ENCODE peak calls at places on chromosomes 11 and 22, in ten cellular contexts. G is posterior cingulate gyrus; U is T follicular helper cell; N is EL; I is NCI-H510A treated with DMSO at 0.1 percent for 48 hours; M is GM03348; E is CD4-positive, alpha-beta memory T cell; K is HTR-8/SVneo; Q is left ventricle myocardium superior; O is adipocyte. C is an unnamed sample.

GRCh38 chr11:103035656-103036434 is 56.1 kb downstream of the DCUN1D5 start:
- DNase-seq in G (no peak), U (peak), N (peak), I (peak), M (peak), E (peak), K (peak), Q (no peak), O (peak), C (peak)

GRCh38 chr22:35357883-35358621 is 22.8 kb upstream of the HMOX1 start:
- DNase-seq in G (no peak), U (no peak), N (peak), I (no peak), M (peak), E (no peak), K (no peak), Q (no peak), O (no peak), C (no peak)

GRCh38 chr11:120634706-120635105 is 123.2 kb downstream of the GRIK4 start:
- DNase-seq in G (no peak), U (no peak), N (no peak), I (no peak), M (no peak), E (no peak), K (no peak), Q (no peak), O (no peak), C (no peak)

GRCh38 chr11:112344040-112344413 is 83.4 kb upstream of the PLET1 start:
- DNase-seq in G (no peak), U (no peak), N (no peak), I (no peak), M (no peak), E (no peak), K (no peak), Q (no peak), O (no peak), C (no peak)

GRCh38 chr11:80096736-80097135 is 655.9 kb upstream of the TENM4 start:
- DNase-seq in G (no peak), U (no peak), N (peak), I (no peak), M (peak), E (no peak), K (peak), Q (no peak), O (peak), C (no peak)

GRCh38 chr11:116466231-116466630 is 306.6 kb downstream of the BUD13 start:
- DNase-seq in G (no peak), U (no peak), N (no peak), I (no peak), M (no peak), E (no peak), K (no peak), Q (no peak), O (no peak), C (no peak)

GRCh38 chr11:89437317-89437716 is 53.9 kb downstream of the NOX4 start:
- DNase-seq in G (no peak), U (no peak), N (no peak), I (no peak), M (no peak), E (no peak), K (no peak), Q (no peak), O (no peak), C (no peak)

GRCh38 chr11:11777897-11778296 is 63.9 kb upstream of the USP47 start:
- DNase-seq in G (no peak), U (no peak), N (no peak), I (no peak), M (no peak), E (no peak), K (no peak), Q (no peak), O (no peak), C (no peak)

GRCh38 chr11:126853732-126854131 is 146.8 kb downstream of the KIRREL3 start:
- DNase-seq in G (no peak), U (no peak), N (no peak), I (no peak), M (no peak), E (no peak), K (no peak), Q (no peak), O (peak), C (no peak)

GRCh38 chr11:57792060-57792541 is 30.5 kb downstream of the CTNND1 start:
- DNase-seq in G (no peak), U (peak), N (no peak), I (no peak), M (no peak), E (peak), K (no peak), Q (peak), O (no peak), C (no peak)

GRCh38 chr22:32142600-32142999 is 16.5 kb downstream of the C22orf42 start:
- DNase-seq in G (no peak), U (no peak), N (no peak), I (no peak), M (no peak), E (no peak), K (no peak), Q (no peak), O (no peak), C (no peak)

GRCh38 chr11:100849009-100849913 is 162.2 kb downstream of the ARHGAP42 start:
- DNase-seq in G (no peak), U (no peak), N (peak), I (no peak), M (peak), E (no peak), K (no peak), Q (no peak), O (peak), C (no peak)

GRCh38 chr11:3658252-3658651 is 12.9 kb downstream of the CHRNA10 start:
- DNase-seq in G (no peak), U (no peak), N (no peak), I (no peak), M (no peak), E (no peak), K (no peak), Q (no peak), O (no peak), C (no peak)

GRCh38 chr11:133894956-133895549 is 49.7 kb upstream of the SPATA19 start:
- DNase-seq in G (no peak), U (no peak), N (no peak), I (no peak), M (no peak), E (no peak), K (peak), Q (no peak), O (peak), C (peak)

GRCh38 chr22:48417143-48418070 is 1410.3 kb downstream of the BRD1 start:
- DNase-seq in G (no peak), U (no peak), N (no peak), I (no peak), M (no peak), E (no peak), K (no peak), Q (no peak), O (no peak), C (no peak)

GRCh38 chr11:119844808-119845207 is 115.8 kb upstream of the NECTIN1 start:
- DNase-seq in G (no peak), U (no peak), N (no peak), I (no peak), M (no peak), E (no peak), K (no peak), Q (peak), O (no peak), C (no peak)

GRCh38 chr11:116364357-116364756 is 408.4 kb downstream of the BUD13 start:
- DNase-seq in G (no peak), U (no peak), N (no peak), I (no peak), M (no peak), E (no peak), K (no peak), Q (no peak), O (no peak), C (no peak)

GRCh38 chr11:76167590-76167989 is 38.7 kb downstream of the WNT11 start:
- DNase-seq in G (no peak), U (no peak), N (no peak), I (no peak), M (peak), E (no peak), K (no peak), Q (no peak), O (no peak), C (no peak)

GRCh38 chr22:48188211-48188845 is 1425.9 kb downstream of the TBC1D22A start:
- DNase-seq in G (no peak), U (no peak), N (no peak), I (no peak), M (no peak), E (no peak), K (no peak), Q (no peak), O (no peak), C (peak)

GRCh38 chr11:44727373-44728084 is 767 bp downstream of the TSPAN18 start:
- DNase-seq in G (peak), U (peak), N (peak), I (peak), M (peak), E (peak), K (peak), Q (peak), O (peak), C (peak)

GRCh38 chr11:131685906-131686305 is 315.5 kb downstream of the NTM start:
- DNase-seq in G (no peak), U (no peak), N (no peak), I (no peak), M (no peak), E (no peak), K (no peak), Q (no peak), O (no peak), C (no peak)

GRCh38 chr11:29166306-29166705 is 850.5 kb downstream of the KCNA4 start:
- DNase-seq in G (no peak), U (no peak), N (no peak), I (no peak), M (no peak), E (no peak), K (no peak), Q (no peak), O (no peak), C (no peak)

GRCh38 chr11:83639995-83640758 is 354.0 kb upstream of the CCDC90B start:
- DNase-seq in G (no peak), U (no peak), N (no peak), I (peak), M (no peak), E (no peak), K (no peak), Q (no peak), O (no peak), C (no peak)

GRCh38 chr11:117807482-117808272 is 10.7 kb upstream of the DSCAML1 start:
- DNase-seq in G (peak), U (peak), N (peak), I (peak), M (peak), E (peak), K (peak), Q (peak), O (peak), C (no peak)

GRCh38 chr11:127223026-127223425 is 222.5 kb upstream of the KIRREL3 start:
- DNase-seq in G (no peak), U (no peak), N (no peak), I (no peak), M (no peak), E (no peak), K (no peak), Q (no peak), O (no peak), C (peak)

GRCh38 chr11:65357856-65358356 is 3.4 kb downstream of the TIGD3 start:
- DNase-seq in G (no peak), U (no peak), N (no peak), I (no peak), M (no peak), E (no peak), K (no peak), Q (peak), O (no peak), C (no peak)

GRCh38 chr22:22748297-22748743 is 103.9 kb downstream of the GGTLC2 start:
- DNase-seq in G (no peak), U (no peak), N (peak), I (peak), M (peak), E (peak), K (peak), Q (no peak), O (peak), C (no peak)

GRCh38 chr11:56521955-56522354 is 21.1 kb downstream of the OR5M11 start:
- DNase-seq in G (no peak), U (no peak), N (no peak), I (no peak), M (no peak), E (no peak), K (no peak), Q (no peak), O (no peak), C (peak)

GRCh38 chr11:61700221-61700620 is 20.0 kb downstream of the DAGLA start:
- DNase-seq in G (no peak), U (no peak), N (peak), I (peak), M (peak), E (no peak), K (peak), Q (peak), O (peak), C (no peak)

GRCh38 chr22:36860821-36861659 is at the start of gene NCF4:
- DNase-seq in G (no peak), U (no peak), N (no peak), I (no peak), M (no peak), E (peak), K (no peak), Q (peak), O (no peak), C (no peak)

GRCh38 chr22:46262449-46263207 is 515 bp downstream of the PKDREJ start:
- DNase-seq in G (no peak), U (no peak), N (no peak), I (no peak), M (peak), E (no peak), K (no peak), Q (peak), O (peak), C (peak)

GRCh38 chr22:23107487-23108323 is 34.1 kb downstream of the RSPH14 start:
- DNase-seq in G (no peak), U (no peak), N (no peak), I (peak), M (no peak), E (no peak), K (no peak), Q (no peak), O (no peak), C (no peak)

GRCh38 chr22:19803736-19804267 is 43.2 kb downstream of the TBX1 start:
- DNase-seq in G (no peak), U (no peak), N (no peak), I (no peak), M (no peak), E (no peak), K (no peak), Q (peak), O (no peak), C (no peak)

GRCh38 chr22:17675584-17675983 is 37.0 kb downstream of the BCL2L13 start:
- DNase-seq in G (no peak), U (no peak), N (no peak), I (no peak), M (no peak), E (no peak), K (no peak), Q (no peak), O (peak), C (no peak)

GRCh38 chr22:46774456-46775363 is 12.3 kb downstream of the TBC1D22A start:
- DNase-seq in G (no peak), U (no peak), N (no peak), I (peak), M (no peak), E (peak), K (no peak), Q (no peak), O (no peak), C (no peak)

GRCh38 chr22:25935266-25936058 is 193.5 kb downstream of the MYO18B start:
- DNase-seq in G (no peak), U (no peak), N (no peak), I (no peak), M (no peak), E (no peak), K (no peak), Q (no peak), O (no peak), C (no peak)

GRCh38 chr11:17077520-17078401 is at the start of gene RPS13:
- DNase-seq in G (peak), U (peak), N (peak), I (peak), M (peak), E (peak), K (peak), Q (peak), O (peak), C (peak)